ENCODE peak calls at places on chromosomes 12 and 14, in six cellular contexts. E, K, H, V, D and L are unnamed samples.

GRCh38 chr12:132711169-132711843 is 664 bp downstream of the PGAM5 start:
- DNase-seq in E (peak), K (no peak), H (peak), V (no peak), D (no peak), L (no peak)

GRCh38 chr14:64387232-64387737 is 868 bp upstream of the MTHFD1 start:
- DNase-seq in E (peak), K (no peak), H (no peak), V (no peak), D (no peak), L (no peak)

GRCh38 chr12:50599366-50600095 is 94.7 kb downstream of the DIP2B start:
- DNase-seq in E (no peak), K (no peak), H (no peak), V (no peak), D (no peak), L (no peak)

GRCh38 chr12:107127482-107128185 is 34.3 kb upstream of the CRY1 start:
- DNase-seq in E (no peak), K (no peak), H (no peak), V (no peak), D (no peak), L (no peak)

GRCh38 chr14:58281969-58282368 is 16.4 kb upstream of the ARID4A start:
- DNase-seq in E (no peak), K (no peak), H (no peak), V (no peak), D (no peak), L (peak)

GRCh38 chr12:71141270-71141948 is 16.4 kb downstream of the TSPAN8 start:
- DNase-seq in E (no peak), K (no peak), H (no peak), V (no peak), D (no peak), L (no peak)

GRCh38 chr12:126493366-126494108 is 1428.3 kb downstream of the AACS start:
- DNase-seq in E (no peak), K (no peak), H (no peak), V (no peak), D (peak), L (no peak)

GRCh38 chr12:111451649-111452129 is 46.0 kb downstream of the SH2B3 start:
- DNase-seq in E (no peak), K (no peak), H (peak), V (no peak), D (no peak), L (peak)

GRCh38 chr12:30988086-30988485 is 61.5 kb downstream of the TSPAN11 start:
- DNase-seq in E (no peak), K (no peak), H (no peak), V (no peak), D (no peak), L (no peak)

GRCh38 chr14:75068294-75069020 is 984 bp upstream of the ZC2HC1C start:
- DNase-seq in E (no peak), K (no peak), H (no peak), V (no peak), D (no peak), L (no peak)

GRCh38 chr14:33432407-33433023 is 493.8 kb downstream of the NPAS3 start:
- DNase-seq in E (peak), K (no peak), H (peak), V (no peak), D (no peak), L (peak)

GRCh38 chr12:27970391-27970980 is 2.0 kb downstream of the PTHLH start:
- DNase-seq in E (peak), K (no peak), H (peak), V (no peak), D (peak), L (no peak)

GRCh38 chr14:96693252-96693820 is 103.8 kb upstream of the VRK1 start:
- DNase-seq in E (no peak), K (no peak), H (no peak), V (no peak), D (no peak), L (no peak)

GRCh38 chr14:37416264-37416663 is 178.8 kb downstream of the FOXA1 start:
- DNase-seq in E (no peak), K (no peak), H (no peak), V (no peak), D (no peak), L (no peak)

GRCh38 chr14:57533214-57533613 is 39.6 kb upstream of the CCDC198 start:
- DNase-seq in E (peak), K (no peak), H (peak), V (no peak), D (no peak), L (peak)

GRCh38 chr14:99125113-99125512 is 146.9 kb downstream of the BCL11B start:
- DNase-seq in E (no peak), K (no peak), H (no peak), V (no peak), D (no peak), L (no peak)

GRCh38 chr14:90266441-90267154 is 10.2 kb downstream of the PSMC1 start:
- DNase-seq in E (no peak), K (no peak), H (no peak), V (no peak), D (no peak), L (no peak)

GRCh38 chr12:82650627-82651337 is 35.9 kb upstream of the TMTC2 start:
- DNase-seq in E (peak), K (no peak), H (no peak), V (no peak), D (peak), L (no peak)

GRCh38 chr14:70585221-70585620 is 15.2 kb downstream of the MED6 start:
- DNase-seq in E (peak), K (no peak), H (peak), V (no peak), D (no peak), L (peak)

GRCh38 chr14:70641548-70642312 is at the start of gene TTC9:
- DNase-seq in E (peak), K (no peak), H (no peak), V (no peak), D (no peak), L (no peak)

GRCh38 chr12:121776190-121777098 is 17.0 kb downstream of the RHOF start:
- DNase-seq in E (peak), K (peak), H (peak), V (no peak), D (no peak), L (no peak)

GRCh38 chr14:101933209-101933608 is 31.2 kb upstream of the DYNC1H1 start:
- DNase-seq in E (no peak), K (no peak), H (no peak), V (no peak), D (no peak), L (no peak)

GRCh38 chr14:35366048-35366428 is 38.5 kb downstream of the NFKBIA start:
- DNase-seq in E (peak), K (no peak), H (no peak), V (no peak), D (no peak), L (no peak)

GRCh38 chr12:34397591-34398365 is 375.5 kb downstream of the ALG10 start:
- DNase-seq in E (no peak), K (no peak), H (no peak), V (no peak), D (no peak), L (no peak)

GRCh38 chr14:89283327-89284060 is 133.5 kb downstream of the FOXN3 start:
- DNase-seq in E (peak), K (no peak), H (no peak), V (no peak), D (no peak), L (peak)

GRCh38 chr14:72715215-72715909 is 178.5 kb downstream of the DPF3 start:
- DNase-seq in E (no peak), K (no peak), H (no peak), V (no peak), D (no peak), L (peak)

GRCh38 chr14:87934185-87934584 is 58.8 kb downstream of the GALC start:
- DNase-seq in E (no peak), K (no peak), H (no peak), V (no peak), D (no peak), L (no peak)

GRCh38 chr12:132464820-132465219 is 25.1 kb upstream of the FBRSL1 start:
- DNase-seq in E (no peak), K (no peak), H (no peak), V (no peak), D (no peak), L (no peak)

GRCh38 chr14:32201196-32201815 is 539 bp upstream of the RNU6-7 start:
- DNase-seq in E (peak), K (peak), H (peak), V (peak), D (peak), L (peak)

GRCh38 chr12:113318900-113319628 is 15.8 kb downstream of the SLC8B1 start:
- DNase-seq in E (no peak), K (no peak), H (no peak), V (no peak), D (no peak), L (no peak)

GRCh38 chr14:75905505-75905904 is 76.3 kb downstream of the TGFB3 start:
- DNase-seq in E (no peak), K (no peak), H (peak), V (no peak), D (no peak), L (peak)

GRCh38 chr12:81520064-81520945 is 238.8 kb downstream of the PPFIA2 start:
- DNase-seq in E (no peak), K (no peak), H (no peak), V (no peak), D (no peak), L (no peak)